ENCODE peak calls at places on chromosomes 2 and 18, in six cellular contexts. G, I, Z, P, A and S are unnamed samples. For H3K4me1, the result is how much of the 10 kb centered on the place peaks cover.

GRCh38 chr2:220096406-220096805 is 469.0 kb downstream of the SLC4A3 start:
- DNase-seq in G (no peak), I (no peak), Z (no peak), P (no peak), A (peak), S (no peak)

GRCh38 chr18:3652380-3653262 is 202.6 kb downstream of the TGIF1 start:
- DNase-seq in G (peak), I (peak), Z (no peak), P (no peak), A (peak), S (no peak)

GRCh38 chr2:28375742-28376631 is 16.7 kb upstream of the FOSL2 start:
- DNase-seq in G (no peak), I (peak), Z (no peak), P (no peak), A (no peak), S (no peak)

GRCh38 chr2:149741646-149742045 is 154.1 kb upstream of the MMADHC start:
- DNase-seq in G (no peak), I (no peak), Z (no peak), P (no peak), A (peak), S (no peak)

GRCh38 chr2:58649746-58650145 is 408.6 kb upstream of the FANCL start:
- DNase-seq in G (no peak), I (no peak), Z (no peak), P (no peak), A (no peak), S (no peak)

GRCh38 chr2:141513853-141514252 is 617.0 kb downstream of the LRP1B start:
- DNase-seq in G (no peak), I (no peak), Z (no peak), P (no peak), A (no peak), S (no peak)

GRCh38 chr18:74420491-74420890 is 36.6 kb downstream of the DIPK1C start:
- DNase-seq in G (no peak), I (peak), Z (no peak), P (no peak), A (no peak), S (no peak)

GRCh38 chr2:221447310-221447709 is 124.8 kb downstream of the EPHA4 start:
- DNase-seq in G (no peak), I (no peak), Z (no peak), P (no peak), A (no peak), S (no peak)

GRCh38 chr2:190615555-190616200 is 33.2 kb upstream of the NAB1 start:
- DNase-seq in G (no peak), I (no peak), Z (no peak), P (no peak), A (no peak), S (no peak)

DNA sequence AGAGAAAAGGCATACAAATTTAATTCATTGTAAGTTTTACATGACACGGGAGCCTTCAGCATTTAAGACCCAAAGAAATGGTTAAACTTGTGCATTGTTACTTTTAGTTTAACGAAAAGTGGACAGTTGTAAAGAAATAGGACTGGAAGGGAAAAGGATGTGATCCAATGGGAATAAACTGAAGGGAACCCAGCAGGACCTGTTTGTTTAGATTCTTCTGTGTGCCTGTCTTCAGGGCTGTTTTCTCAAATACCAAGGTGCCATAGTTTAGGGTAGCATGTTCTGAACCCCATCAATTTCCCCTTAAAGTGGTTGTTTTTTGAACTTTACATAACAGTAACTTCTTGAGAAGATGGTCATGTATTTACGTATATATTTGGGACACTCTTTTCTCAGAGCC is 30.3 kb upstream of the CABLES1 start:
- DNase-seq in G (no peak), I (no peak), Z (no peak), P (no peak), A (no peak), S (no peak)
- H3K4me1 ChIP-seq in G (under half), I (under half), Z (under half), P (under half), A (under half), S (under half)

GRCh38 chr18:59740131-59740530 is 42.9 kb upstream of the CCBE1 start:
- DNase-seq in G (no peak), I (no peak), Z (no peak), P (no peak), A (no peak), S (no peak)

GRCh38 chr18:59748628-59749360 is 51.6 kb upstream of the CCBE1 start:
- DNase-seq in G (no peak), I (no peak), Z (no peak), P (no peak), A (peak), S (no peak)

GRCh38 chr18:59744271-59744721 is 47.1 kb upstream of the CCBE1 start:
- DNase-seq in G (no peak), I (no peak), Z (no peak), P (no peak), A (peak), S (no peak)

GRCh38 chr18:59742325-59743111 is 45.3 kb upstream of the CCBE1 start:
- DNase-seq in G (no peak), I (peak), Z (no peak), P (no peak), A (peak), S (no peak)

DNA sequence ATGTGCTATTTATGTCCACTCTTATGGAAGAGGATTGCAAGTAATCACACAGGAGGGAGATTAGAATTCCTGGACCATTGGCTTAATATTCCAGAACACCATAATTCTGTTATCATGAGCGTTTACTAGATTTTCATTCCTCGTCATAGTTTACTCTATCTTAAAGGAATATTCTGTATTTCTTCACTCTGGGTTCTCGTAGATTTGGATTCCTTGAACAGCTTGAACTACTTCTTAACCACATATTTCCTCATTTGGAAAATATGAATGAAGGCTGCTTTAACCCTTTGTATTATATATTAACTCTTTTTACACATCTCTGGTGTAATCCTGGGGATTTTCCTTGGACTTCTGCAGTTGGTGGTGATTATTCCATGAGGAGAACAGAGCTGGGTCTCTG is 46.3 kb upstream of the CCBE1 start:
- DNase-seq in G (no peak), I (no peak), Z (no peak), P (no peak), A (peak), S (no peak)
- H3K4me3 ChIP-seq in G (no peak), I (no peak), Z (no peak), P (no peak), A (no peak), S (no peak)

GRCh38 chr18:10563886-10564285 is 38.1 kb downstream of the NAPG start:
- DNase-seq in G (no peak), I (peak), Z (no peak), P (no peak), A (no peak), S (no peak)
- H3K27ac ChIP-seq in G (no peak), I (no peak), Z (no peak), P (no peak), A (no peak), S (no peak)

GRCh38 chr2:23330214-23330613 is 54.8 kb upstream of the KLHL29 start:
- DNase-seq in G (no peak), I (no peak), Z (peak), P (no peak), A (peak), S (no peak)
- H3K4me1 ChIP-seq in G (under half), I (under half), Z (under half), P (under half), A (under half), S (under half)

DNA sequence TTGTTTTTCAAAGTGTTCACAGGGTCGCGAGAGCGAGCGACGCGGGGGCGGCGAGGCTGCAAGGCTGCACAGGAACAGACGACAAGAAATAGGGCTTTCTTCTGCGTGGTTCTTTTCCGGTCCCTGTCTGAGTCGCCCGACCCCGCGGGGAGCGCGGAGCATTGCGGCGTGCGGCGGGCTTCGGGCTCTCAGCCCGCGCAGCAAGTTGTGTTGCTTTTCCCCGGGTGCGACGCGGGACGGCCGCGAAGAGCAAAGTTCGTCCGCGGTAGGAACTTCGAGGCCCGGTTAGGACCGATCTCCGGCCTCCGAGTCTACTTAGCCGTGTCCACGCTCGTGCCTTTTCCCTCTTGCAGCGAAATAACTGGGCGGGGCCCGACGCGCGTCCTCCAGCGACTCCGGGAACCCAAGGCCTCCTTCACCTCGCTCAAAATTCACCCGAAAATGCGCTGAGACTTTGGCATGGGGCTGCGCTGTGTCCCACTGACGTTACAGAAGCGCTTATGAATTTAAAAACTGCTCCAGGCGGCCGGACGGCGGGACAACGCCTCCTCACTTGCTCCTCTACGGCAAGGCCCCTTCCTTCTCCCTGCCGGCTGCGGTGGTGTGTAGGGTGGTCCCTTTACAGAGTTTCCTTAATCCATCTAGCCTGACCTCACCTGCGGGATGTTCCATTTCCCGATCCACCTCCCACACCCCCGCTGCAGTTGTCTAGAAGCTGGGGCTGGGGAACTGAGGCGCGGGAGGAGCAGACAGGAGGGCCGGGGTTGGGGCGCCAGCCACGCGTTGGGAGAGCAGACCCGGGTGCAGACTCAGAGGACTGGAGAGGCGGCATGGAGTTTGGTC is 1.5 kb upstream of the BCL2L11 start:
- DNase-seq in G (peak), I (peak), Z (no peak), P (peak), A (peak), S (peak)
- H3K4me3 ChIP-seq in G (no peak), I (peak), Z (no peak), P (no peak), A (no peak), S (peak)

GRCh38 chr2:182330451-182331325 is 96.1 kb downstream of the PDE1A start:
- DNase-seq in G (no peak), I (no peak), Z (no peak), P (no peak), A (peak), S (no peak)
- H3K27ac ChIP-seq in G (no peak), I (no peak), Z (no peak), P (no peak), A (peak), S (no peak)

GRCh38 chr2:109701362-109701761 is 87.2 kb downstream of the SOWAHC start:
- DNase-seq in G (no peak), I (no peak), Z (no peak), P (no peak), A (no peak), S (no peak)
- H3K4me1 ChIP-seq in G (under half), I (under half), Z (under half), P (under half), A (under half), S (under half)